ENCODE peak calls at places on chromosomes 13 and 19, in six cellular contexts. J, Y, M, B, P and U are unnamed samples.

GRCh38 chr19:12331211-12331941 is 2.1 kb downstream of the ZNF563 start:
- DNase-seq in J (no peak), Y (no peak), M (no peak), B (no peak), P (no peak), U (no peak)

GRCh38 chr13:51643114-51643881 is 59.0 kb downstream of the WDFY2 start:
- DNase-seq in J (no peak), Y (no peak), M (no peak), B (no peak), P (no peak), U (no peak)

GRCh38 chr19:28065026-28065425 is 1147.9 kb downstream of the UQCRFS1 start:
- DNase-seq in J (no peak), Y (no peak), M (no peak), B (no peak), P (no peak), U (no peak)

GRCh38 chr13:96680898-96681297 is 313.4 kb downstream of the OXGR1 start:
- DNase-seq in J (no peak), Y (no peak), M (no peak), B (no peak), P (no peak), U (no peak)

GRCh38 chr13:74250738-74251190 is 116.6 kb upstream of the KLF12 start:
- DNase-seq in J (no peak), Y (no peak), M (no peak), B (no peak), P (no peak), U (no peak)

GRCh38 chr19:21704320-21704719 is 63.1 kb downstream of the ZNF100 start:
- DNase-seq in J (no peak), Y (no peak), M (no peak), B (no peak), P (no peak), U (no peak)

GRCh38 chr13:25977216-25977615 is 74.6 kb downstream of the SHISA2 start:
- DNase-seq in J (no peak), Y (no peak), M (no peak), B (peak), P (no peak), U (no peak)

GRCh38 chr13:51601601-51602348 is 17.5 kb downstream of the WDFY2 start:
- DNase-seq in J (no peak), Y (no peak), M (no peak), B (no peak), P (no peak), U (no peak)

GRCh38 chr13:36288794-36289391 is 8.7 kb downstream of the CCDC169 start:
- DNase-seq in J (no peak), Y (no peak), M (no peak), B (no peak), P (no peak), U (no peak)

GRCh38 chr19:41563847-41564514 is 12.0 kb upstream of the CEACAM21 start:
- DNase-seq in J (no peak), Y (no peak), M (no peak), B (no peak), P (no peak), U (peak)

GRCh38 chr13:28177877-28178276 is 39.5 kb downstream of the PAN3 start:
- DNase-seq in J (no peak), Y (no peak), M (no peak), B (no peak), P (no peak), U (no peak)

GRCh38 chr13:110652755-110653154 is 37.4 kb downstream of the NAXD start:
- DNase-seq in J (no peak), Y (no peak), M (no peak), B (no peak), P (no peak), U (peak)

GRCh38 chr13:66069570-66069969 is 1160.6 kb downstream of the PCDH9 start:
- DNase-seq in J (no peak), Y (no peak), M (no peak), B (no peak), P (no peak), U (no peak)

GRCh38 chr13:51814825-51815650 is 11.1 kb upstream of the DHRS12 start:
- DNase-seq in J (peak), Y (peak), M (peak), B (peak), P (peak), U (no peak)

GRCh38 chr19:43462887-43463380 is 2.5 kb downstream of the LYPD3 start:
- DNase-seq in J (no peak), Y (no peak), M (no peak), B (no peak), P (no peak), U (no peak)

GRCh38 chr13:101634142-101634541 is 181.7 kb downstream of the ITGBL1 start:
- DNase-seq in J (no peak), Y (no peak), M (no peak), B (no peak), P (no peak), U (no peak)

GRCh38 chr19:37957176-37957575 is 50.2 kb downstream of the SIPA1L3 start:
- DNase-seq in J (no peak), Y (no peak), M (no peak), B (no peak), P (no peak), U (no peak)

GRCh38 chr19:1451916-1452801 is 2.2 kb downstream of the APC2 start:
- DNase-seq in J (no peak), Y (no peak), M (no peak), B (no peak), P (no peak), U (no peak)

GRCh38 chr13:36673838-36674326 is at the start of gene SERTM1:
- DNase-seq in J (peak), Y (no peak), M (peak), B (no peak), P (no peak), U (no peak)

GRCh38 chr19:54959840-54960239 is 6.3 kb upstream of the NLRP2 start:
- DNase-seq in J (no peak), Y (no peak), M (no peak), B (no peak), P (no peak), U (no peak)

GRCh38 chr19:1151917-1152601 is 22.0 kb downstream of the SBNO2 start:
- DNase-seq in J (no peak), Y (no peak), M (no peak), B (no peak), P (no peak), U (no peak)

GRCh38 chr19:50626011-50626410 is 13.7 kb downstream of the SYT3 start:
- DNase-seq in J (no peak), Y (no peak), M (no peak), B (no peak), P (no peak), U (no peak)

GRCh38 chr13:56009418-56009817 is 1131.3 kb upstream of the PRR20A start:
- DNase-seq in J (no peak), Y (no peak), M (no peak), B (no peak), P (no peak), U (no peak)

GRCh38 chr13:27795718-27796019 is 3.4 kb downstream of the GSX1 start:
- DNase-seq in J (no peak), Y (no peak), M (no peak), B (no peak), P (no peak), U (no peak)

GRCh38 chr13:52949744-52950143 is 78.9 kb upstream of the OLFM4 start:
- DNase-seq in J (no peak), Y (peak), M (no peak), B (no peak), P (no peak), U (no peak)

GRCh38 chr13:52945348-52945747 is 83.3 kb upstream of the OLFM4 start:
- DNase-seq in J (no peak), Y (no peak), M (no peak), B (no peak), P (no peak), U (no peak)

GRCh38 chr13:52950436-52950960 is 78.1 kb upstream of the OLFM4 start:
- DNase-seq in J (no peak), Y (no peak), M (no peak), B (no peak), P (no peak), U (no peak)

GRCh38 chr13:52954838-52955237 is 73.8 kb upstream of the OLFM4 start:
- DNase-seq in J (no peak), Y (no peak), M (no peak), B (no peak), P (no peak), U (no peak)

DNA sequence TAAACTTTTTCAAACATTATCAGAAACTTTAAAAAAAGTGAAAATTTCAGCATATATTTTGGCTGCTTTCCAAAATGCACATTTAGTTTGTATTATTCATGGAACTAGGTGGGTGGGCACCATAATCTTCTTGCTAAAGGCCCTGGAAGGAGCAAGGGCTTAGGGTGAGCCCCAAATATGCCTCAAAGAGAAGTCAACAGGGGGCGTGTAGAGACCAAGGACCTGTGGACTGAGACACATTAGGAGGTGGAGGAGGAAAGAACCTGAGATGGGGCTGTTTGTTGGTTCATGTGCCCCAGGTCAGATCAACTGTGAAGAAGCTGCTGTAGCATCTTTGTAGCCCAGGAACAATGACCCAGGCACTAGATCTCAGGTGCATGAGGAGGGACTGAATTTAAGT is 79.6 kb upstream of the OLFM4 start:
- DNase-seq in J (no peak), Y (no peak), M (no peak), B (no peak), P (no peak), U (no peak)
- TF ChIP-seq CTCF in J (no peak), Y (no peak), M (no peak), B (no peak), P (no peak), U (no peak)

DNA sequence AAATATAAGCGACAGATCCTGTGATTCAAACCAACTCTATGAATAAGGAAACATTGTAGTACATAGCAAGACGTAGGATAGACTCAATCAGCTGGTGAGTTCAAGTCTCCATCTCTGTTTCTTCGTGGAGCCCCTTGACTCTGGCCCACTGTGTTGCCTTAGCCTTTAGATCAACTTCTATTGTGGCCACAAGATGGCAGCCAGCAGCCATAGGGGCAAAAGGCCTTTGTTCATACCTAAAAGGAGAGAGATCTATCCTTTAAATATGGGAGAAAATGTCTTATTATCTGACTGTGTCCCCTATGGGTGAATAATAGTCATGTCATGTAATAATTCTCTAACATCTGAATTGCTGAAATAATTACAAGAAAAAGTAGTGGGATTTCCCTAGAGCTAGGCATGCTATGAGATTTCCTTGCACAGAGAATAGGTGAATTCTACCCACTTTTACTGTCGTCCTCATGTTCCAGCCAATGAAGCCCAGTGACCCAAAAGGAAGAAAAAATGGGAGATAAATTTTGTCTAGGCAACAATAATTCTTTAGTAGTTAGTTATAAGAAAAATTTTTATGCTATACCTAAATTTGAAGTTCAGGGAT is 129.4 kb downstream of the PCDH20 start:
- DNase-seq in J (no peak), Y (no peak), M (no peak), B (no peak), P (no peak), U (no peak)
- TF ChIP-seq CTCF in J (peak), Y (peak), M (peak), B (no peak), P (no peak), U (peak)

GRCh38 chr19:15280915-15281683 is 48.9 kb upstream of the EPHX3 start:
- DNase-seq in J (no peak), Y (peak), M (no peak), B (peak), P (peak), U (no peak)
- TF ChIP-seq CTCF in J (no peak), Y (no peak), M (no peak), B (peak), P (no peak), U (no peak)

DNA sequence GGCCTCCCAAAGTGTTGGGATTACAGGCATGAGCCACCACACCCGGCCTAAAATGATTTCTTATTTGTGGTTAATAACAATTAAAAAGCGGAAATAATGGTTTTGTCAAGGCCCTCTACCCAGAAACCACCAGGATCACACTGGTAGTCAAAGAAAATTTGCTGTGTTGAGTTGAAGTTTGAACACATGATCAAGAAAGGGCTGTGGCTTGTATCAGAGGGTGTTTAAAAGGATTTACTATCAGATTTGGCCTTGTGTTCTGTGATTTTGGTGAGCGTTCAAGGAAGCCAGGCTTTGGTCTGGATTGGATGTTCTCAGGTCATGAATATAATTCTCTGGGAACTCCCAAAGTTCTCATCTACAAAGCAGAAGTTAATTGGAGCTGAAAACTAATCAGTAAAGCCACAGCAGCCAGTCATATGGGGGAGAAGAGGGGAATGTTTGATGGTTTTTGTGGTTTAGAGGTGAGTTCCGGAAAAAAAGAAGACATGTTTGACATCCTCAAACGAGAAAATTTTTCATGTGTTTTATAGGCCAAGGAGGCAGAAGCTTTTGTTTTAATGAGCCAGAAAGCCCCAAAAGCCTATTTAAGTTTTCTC is 10.6 kb upstream of the ZNF556 start:
- DNase-seq in J (no peak), Y (no peak), M (no peak), B (no peak), P (no peak), U (no peak)
- TF ChIP-seq CTCF in J (no peak), Y (no peak), M (no peak), B (no peak), P (no peak), U (no peak)

GRCh38 chr13:42864952-42865634 is 83.7 kb downstream of the FAM216B start:
- DNase-seq in J (no peak), Y (no peak), M (no peak), B (no peak), P (no peak), U (no peak)
- TF ChIP-seq CTCF in J (no peak), Y (no peak), M (no peak), B (no peak), P (no peak), U (no peak)

GRCh38 chr13:41554626-41555386 is 97.5 kb downstream of the RGCC start:
- DNase-seq in J (no peak), Y (no peak), M (no peak), B (no peak), P (no peak), U (no peak)
- TF ChIP-seq CTCF in J (no peak), Y (no peak), M (no peak), B (no peak), P (no peak), U (no peak)

DNA sequence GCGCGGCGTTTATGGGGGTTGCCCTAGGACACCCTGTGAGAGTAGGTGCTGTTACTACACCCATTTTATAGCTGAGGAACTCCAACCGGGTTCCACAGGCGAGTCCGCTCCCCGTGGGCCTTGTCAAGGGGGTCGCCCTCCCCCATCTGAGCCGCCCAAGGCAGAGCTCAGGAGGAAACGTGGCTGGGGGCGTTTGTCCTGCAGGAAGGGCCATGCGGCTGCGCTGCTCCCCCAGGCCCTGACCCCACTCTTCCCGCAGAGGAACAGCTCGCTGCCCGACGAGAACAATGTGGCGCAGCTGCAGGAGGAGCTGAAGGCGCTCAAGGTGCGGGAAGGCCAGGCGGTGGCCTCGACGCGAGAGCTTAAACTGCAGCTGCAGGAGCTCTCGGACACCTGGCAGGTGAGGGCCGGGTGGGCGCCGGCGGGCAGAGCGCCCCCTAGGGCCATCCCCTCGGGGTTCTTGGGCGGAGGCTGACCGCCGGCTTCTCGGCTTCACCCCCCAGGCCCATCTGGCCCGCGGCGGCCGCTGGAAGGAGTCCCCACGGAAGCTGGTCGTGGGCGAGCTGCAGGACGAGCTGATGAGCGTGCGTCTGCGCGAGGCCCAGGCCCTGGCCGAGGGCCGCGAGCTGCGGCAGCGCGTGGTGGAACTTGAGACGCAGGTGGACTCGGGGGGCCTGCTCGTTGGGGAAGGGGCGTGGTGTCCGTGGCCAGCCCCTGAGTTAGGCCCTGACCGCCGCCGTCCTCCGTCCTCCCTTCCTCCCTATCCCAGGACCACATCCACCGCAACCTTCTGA is 12.4 kb downstream of the PRR36 start:
- DNase-seq in J (no peak), Y (no peak), M (no peak), B (no peak), P (no peak), U (no peak)
- TF ChIP-seq CTCF in J (peak), Y (no peak), M (peak), B (no peak), P (no peak), U (peak)

DNA sequence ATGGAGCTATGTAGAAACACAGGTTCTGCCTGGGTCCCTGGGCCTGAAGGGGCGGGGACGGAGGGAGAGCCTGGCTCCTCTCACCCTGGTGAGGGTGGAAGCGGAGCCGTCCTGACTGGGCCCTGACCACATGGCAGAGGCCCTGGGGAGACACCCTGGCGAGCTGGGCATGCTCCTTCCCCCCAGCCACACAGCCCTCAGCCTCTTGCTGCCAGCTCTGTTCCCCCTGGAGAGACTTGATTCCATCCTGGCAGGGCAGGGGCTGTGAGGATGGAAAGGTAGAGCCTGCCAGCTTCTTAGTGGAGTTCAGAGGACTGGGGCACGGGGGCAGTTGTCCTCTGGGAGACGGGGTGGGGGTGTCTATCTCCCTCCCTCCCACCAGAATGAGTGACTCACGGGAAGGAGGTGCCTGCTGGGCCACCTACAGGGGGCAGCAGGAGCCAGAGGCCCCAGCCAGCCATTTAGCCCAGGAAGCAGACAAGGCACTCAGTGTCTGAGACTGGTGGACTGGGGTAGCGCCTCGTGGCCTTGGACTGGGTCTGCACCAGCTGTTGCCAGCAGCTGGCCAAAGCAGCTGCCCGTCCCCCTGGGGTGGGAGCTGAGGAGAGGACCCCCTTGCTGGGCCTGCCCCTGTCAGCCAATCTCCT is 22.8 kb upstream of the RNF17 start:
- DNase-seq in J (no peak), Y (no peak), M (no peak), B (no peak), P (no peak), U (peak)
- TF ChIP-seq CTCF in J (peak), Y (no peak), M (no peak), B (no peak), P (no peak), U (no peak)

GRCh38 chr13:31069808-31070544 is 91.7 kb downstream of the HSPH1 start:
- DNase-seq in J (no peak), Y (no peak), M (no peak), B (no peak), P (no peak), U (no peak)

GRCh38 chr13:31068119-31068423 is 93.6 kb downstream of the HSPH1 start:
- DNase-seq in J (no peak), Y (no peak), M (no peak), B (no peak), P (no peak), U (no peak)

GRCh38 chr13:31074750-31075149 is 87.0 kb downstream of the HSPH1 start:
- DNase-seq in J (no peak), Y (no peak), M (no peak), B (no peak), P (no peak), U (no peak)

GRCh38 chr13:31073859-31074718 is 87.6 kb downstream of the HSPH1 start:
- DNase-seq in J (no peak), Y (peak), M (no peak), B (no peak), P (no peak), U (no peak)

GRCh38 chr13:31072041-31072440 is 89.7 kb downstream of the HSPH1 start:
- DNase-seq in J (no peak), Y (no peak), M (no peak), B (no peak), P (no peak), U (no peak)
- TF ChIP-seq CTCF in J (no peak), Y (no peak), M (no peak), B (no peak), P (no peak), U (no peak)

GRCh38 chr13:79469608-79470007 is 11.3 kb upstream of the NDFIP2 start:
- DNase-seq in J (no peak), Y (no peak), M (no peak), B (no peak), P (no peak), U (no peak)
- TF ChIP-seq CTCF in J (no peak), Y (no peak), M (no peak), B (no peak), P (no peak), U (no peak)